ENCODE peak calls at places on chromosomes 4 and X, in ten cellular contexts. G, F, D, M, B, X, T, U, I and Y are unnamed samples.

GRCh38 chr4:55396305-55397023 is 707 bp downstream of the TMEM165 start:
- DNase-seq in G (peak; percentile 27), F (peak; percentile 76), D (peak; percentile 41), M (peak; percentile 46), B (peak; percentile 70), X (peak; percentile 79), T (peak; percentile 59), U (no peak), I (no peak), Y (peak; percentile 54)

GRCh38 chr4:70158576-70158975 is 4.5 kb downstream of the PRR27 start:
- DNase-seq in G (no peak), F (no peak), D (no peak), M (peak; percentile 66), B (no peak), X (no peak), T (no peak), U (no peak), I (no peak), Y (no peak)

GRCh38 chr4:16858275-16858752 is 40.1 kb downstream of the LDB2 start:
- DNase-seq in G (peak; percentile 22), F (no peak), D (no peak), M (no peak), B (no peak), X (no peak), T (no peak), U (no peak), I (no peak), Y (no peak)

GRCh38 chr4:151485541-151486131 is 76.7 kb downstream of the FHIP1A start:
- DNase-seq in G (peak; percentile 16), F (no peak), D (no peak), M (no peak), B (no peak), X (peak; percentile 59), T (no peak), U (peak; percentile 32), I (no peak), Y (no peak)

GRCh38 chrX:55135171-55135570 is 46.4 kb downstream of the PAGE2 start:
- DNase-seq in G (no peak), F (peak; percentile 54), D (peak; percentile 8), M (peak; percentile 48), B (peak; percentile 23), X (peak; percentile 54), T (no peak), U (peak; percentile 10), I (no peak), Y (peak; percentile 50)

GRCh38 chr4:173509031-173510001 is 20.7 kb downstream of the HAND2 start:
- DNase-seq in G (no peak), F (peak; percentile 71), D (no peak), M (no peak), B (no peak), X (peak; percentile 78), T (peak; percentile 64), U (no peak), I (no peak), Y (peak; percentile 50)

GRCh38 chr4:80336582-80336981 is 1.1 kb downstream of the CFAP299 start:
- DNase-seq in G (peak; percentile 13), F (peak; percentile 41), D (peak; percentile 30), M (no peak), B (peak; percentile 26), X (peak; percentile 80), T (no peak), U (peak; percentile 33), I (no peak), Y (no peak)

GRCh38 chr4:6362896-6363295 is 93.2 kb downstream of the WFS1 start:
- DNase-seq in G (peak; percentile 39), F (peak; percentile 65), D (peak; percentile 18), M (no peak), B (peak; percentile 22), X (peak; percentile 91), T (no peak), U (no peak), I (no peak), Y (peak; percentile 32)

GRCh38 chr4:184649971-184650855 is 675 bp downstream of the PRIMPOL start:
- DNase-seq in G (no peak), F (peak; percentile 44), D (peak; percentile 59), M (no peak), B (peak; percentile 27), X (peak; percentile 73), T (no peak), U (peak; percentile 55), I (no peak), Y (no peak)

GRCh38 chr4:10590896-10591295 is 93.7 kb downstream of the CLNK start:
- DNase-seq in G (no peak), F (no peak), D (peak; percentile 68), M (no peak), B (no peak), X (no peak), T (no peak), U (peak; percentile 70), I (no peak), Y (no peak)

GRCh38 chrX:114712466-114712865 is 128.6 kb downstream of the HTR2C start:
- DNase-seq in G (no peak), F (no peak), D (no peak), M (no peak), B (no peak), X (no peak), T (no peak), U (no peak), I (no peak), Y (no peak)

GRCh38 chrX:30935985-30936384 is 46.9 kb upstream of the TAB3 start:
- DNase-seq in G (no peak), F (peak; percentile 52), D (peak; percentile 19), M (peak; percentile 38), B (no peak), X (peak; percentile 69), T (no peak), U (no peak), I (no peak), Y (no peak)

GRCh38 chr4:38965866-38966265 is 66.3 kb downstream of the TMEM156 start:
- DNase-seq in G (no peak), F (no peak), D (no peak), M (no peak), B (no peak), X (no peak), T (no peak), U (no peak), I (no peak), Y (no peak)

GRCh38 chr4:6909113-6909969 is at the start of gene TBC1D14:
- DNase-seq in G (peak; percentile 76), F (peak; percentile 95), D (peak; percentile 81), M (peak; percentile 89), B (peak; percentile 89), X (peak; percentile 94), T (peak; percentile 89), U (peak; percentile 82), I (peak; percentile 88), Y (peak; percentile 90)

GRCh38 chr4:98470366-98470765 is 188.0 kb downstream of the TSPAN5 start:
- DNase-seq in G (no peak), F (no peak), D (no peak), M (no peak), B (no peak), X (no peak), T (no peak), U (no peak), I (no peak), Y (no peak)

GRCh38 chrX:40090050-40090804 is 7.5 kb downstream of the BCOR start:
- DNase-seq in G (no peak), F (peak; percentile 46), D (no peak), M (peak; percentile 57), B (peak; percentile 27), X (peak; percentile 86), T (peak; percentile 35), U (no peak), I (no peak), Y (no peak)
- H3K4me1 ChIP-seq in G (peaks cover 14% of the 10 kb centered on the region), F (peaks cover 92% of the 10 kb centered on the region), D (peaks cover 12% of the 10 kb centered on the region), M (peaks cover 15% of the 10 kb centered on the region), B (peaks cover 86% of the 10 kb centered on the region), X (peaks cover 6% of the 10 kb centered on the region), T (peaks cover 60% of the 10 kb centered on the region), U (peaks cover 8% of the 10 kb centered on the region), I (peaks cover 5% of the 10 kb centered on the region), Y (peaks cover 25% of the 10 kb centered on the region)

DNA sequence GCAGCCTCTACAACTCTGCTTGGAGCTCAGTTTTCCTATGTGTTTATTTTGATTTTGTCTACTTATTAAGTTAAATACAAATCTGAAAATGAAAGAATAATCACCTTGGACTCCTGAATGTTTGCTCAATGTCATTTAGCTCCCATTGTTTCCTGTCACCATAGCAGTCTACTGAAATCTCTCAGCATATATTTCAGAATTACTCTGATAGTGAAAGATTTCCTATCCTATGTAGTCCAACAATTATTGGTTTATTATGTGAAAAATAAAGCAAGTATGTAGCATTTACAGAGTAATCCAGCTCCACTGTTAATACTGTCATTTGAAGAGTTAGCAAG is 168.4 kb downstream of the CBR4 start:
- DNase-seq in G (no peak), F (no peak), D (no peak), M (no peak), B (no peak), X (no peak), T (no peak), U (no peak), I (no peak), Y (no peak)
- H3K4me1 ChIP-seq in G (peaks cover 7% of the 10 kb centered on the region), F (peaks cover 17% of the 10 kb centered on the region), D (peaks cover 79% of the 10 kb centered on the region), M (peaks cover 56% of the 10 kb centered on the region), B (no peaks in the 10 kb centered on the region), X (no peaks in the 10 kb centered on the region), T (peaks cover 99% of the 10 kb centered on the region), U (peaks cover 54% of the 10 kb centered on the region), I (peaks cover 67% of the 10 kb centered on the region), Y (peaks cover 76% of the 10 kb centered on the region)

GRCh38 chrX:25002658-25003015 is 13.1 kb downstream of the ARX start:
- DNase-seq in G (no peak), F (no peak), D (no peak), M (no peak), B (no peak), X (peak; percentile 67), T (no peak), U (no peak), I (no peak), Y (no peak)
- H3K4me1 ChIP-seq in G (peaks cover 5% of the 10 kb centered on the region), F (peaks cover 33% of the 10 kb centered on the region), D (peaks cover 15% of the 10 kb centered on the region), M (peaks cover 14% of the 10 kb centered on the region), B (no peaks in the 10 kb centered on the region), X (no peaks in the 10 kb centered on the region), T (peaks cover 15% of the 10 kb centered on the region), U (no peaks in the 10 kb centered on the region), I (no peaks in the 10 kb centered on the region), Y (no peaks in the 10 kb centered on the region)

DNA sequence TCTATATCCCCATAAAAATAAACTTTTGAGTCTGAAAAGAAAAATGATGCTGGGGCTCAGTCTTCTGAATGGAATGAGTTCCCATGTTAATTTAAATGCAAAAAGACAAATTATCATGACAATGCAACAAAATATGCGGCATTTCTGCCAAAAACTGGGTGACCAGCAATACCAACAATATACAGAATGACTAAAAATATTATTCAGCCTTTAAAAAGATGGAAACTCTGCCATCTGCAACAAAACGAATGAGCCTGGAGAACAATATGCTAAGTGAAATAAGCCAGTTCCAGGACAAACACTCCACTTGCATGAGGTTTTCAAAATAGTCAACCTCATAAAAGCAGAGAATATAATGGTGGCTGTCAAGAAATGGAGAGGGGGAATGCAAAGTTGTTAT is 558.5 kb downstream of the IL15 start:
- DNase-seq in G (no peak), F (no peak), D (no peak), M (no peak), B (no peak), X (no peak), T (no peak), U (no peak), I (no peak), Y (no peak)
- H3K4me1 ChIP-seq in G (no peaks in the 10 kb centered on the region), F (no peaks in the 10 kb centered on the region), D (no peaks in the 10 kb centered on the region), M (no peaks in the 10 kb centered on the region), B (no peaks in the 10 kb centered on the region), X (no peaks in the 10 kb centered on the region), T (no peaks in the 10 kb centered on the region), U (no peaks in the 10 kb centered on the region), I (no peaks in the 10 kb centered on the region), Y (no peaks in the 10 kb centered on the region)